ENCODE peak calls at places on chromosomes 4 and X, in four cellular contexts. One of them, this sample, is unnamed.

GRCh38 chr4:107247738-107248137 is 211.6 kb upstream of the DKK2 start:
- DNase-seq in HCT116: no peak
- DNase-seq in endodermal cell: no peak
- DNase-seq in MM.1S: no peak
- DNase-seq in this sample: no peak

GRCh38 chr4:76894537-76894936 is 3.4 kb downstream of the SOWAHB start:
- DNase-seq in HCT116: no peak
- DNase-seq in endodermal cell: no peak
- DNase-seq in MM.1S: no peak
- DNase-seq in this sample: no peak

GRCh38 chrX:23907106-23907495 is 637 bp downstream of the APOO start:
- DNase-seq in endodermal cell: no peak
- DNase-seq in HCT116: no peak
- DNase-seq in MM.1S: peak
- DNase-seq in this sample: no peak

GRCh38 chr4:169385356-169385755 is 114.6 kb upstream of the SH3RF1 start:
- DNase-seq in endodermal cell: no peak
- DNase-seq in MM.1S: no peak
- DNase-seq in HCT116: no peak
- DNase-seq in this sample: peak

GRCh38 chrX:39857780-39858179 is 240.0 kb downstream of the BCOR start:
- DNase-seq in MM.1S: no peak
- DNase-seq in HCT116: no peak
- DNase-seq in endodermal cell: no peak
- DNase-seq in this sample: no peak

GRCh38 chr4:57916479-57916878 is 806.3 kb upstream of the IGFBP7 start:
- DNase-seq in endodermal cell: no peak
- DNase-seq in MM.1S: no peak
- DNase-seq in HCT116: no peak
- DNase-seq in this sample: no peak

GRCh38 chr4:143084566-143084965 is 100.2 kb upstream of the USP38 start:
- DNase-seq in endodermal cell: peak
- DNase-seq in MM.1S: no peak
- DNase-seq in HCT116: no peak
- DNase-seq in this sample: no peak

GRCh38 chr4:48197643-48198237 is 63.7 kb upstream of the TXK start:
- DNase-seq in MM.1S: no peak
- DNase-seq in endodermal cell: no peak
- DNase-seq in HCT116: no peak
- DNase-seq in this sample: no peak

GRCh38 chrX:131841496-131842410 is 181.3 kb upstream of the STK26 start:
- DNase-seq in endodermal cell: peak
- DNase-seq in MM.1S: peak
- DNase-seq in HCT116: peak
- DNase-seq in this sample: no peak

GRCh38 chr4:58849026-58849425 is 1738.8 kb upstream of the IGFBP7 start:
- DNase-seq in endodermal cell: no peak
- DNase-seq in HCT116: no peak
- DNase-seq in MM.1S: no peak
- DNase-seq in this sample: no peak

GRCh38 chr4:141375855-141376254 is 155.2 kb downstream of the ZNF330 start:
- DNase-seq in endodermal cell: peak
- DNase-seq in HCT116: peak
- DNase-seq in MM.1S: no peak
- DNase-seq in this sample: no peak

GRCh38 chr4:127482049-127482448 is 150.7 kb upstream of the INTU start:
- DNase-seq in endodermal cell: no peak
- DNase-seq in HCT116: no peak
- DNase-seq in MM.1S: no peak
- DNase-seq in this sample: no peak

GRCh38 chr4:1722551-1723071 is 1.3 kb downstream of the TACC3 start:
- DNase-seq in MM.1S: no peak
- DNase-seq in endodermal cell: no peak
- DNase-seq in HCT116: no peak
- DNase-seq in this sample: no peak
- H3K4me3 ChIP-seq in MM.1S: peak
- H3K4me3 ChIP-seq in endodermal cell: peak
- H3K4me3 ChIP-seq in HCT116: peak
- H3K4me3 ChIP-seq in this sample: peak

GRCh38 chr4:15652191-15652590 is 3.0 kb downstream of the FBXL5 start:
- DNase-seq in MM.1S: no peak
- DNase-seq in HCT116: no peak
- DNase-seq in endodermal cell: no peak
- DNase-seq in this sample: no peak
- H3K9ac ChIP-seq in MM.1S: no peak
- H3K9ac ChIP-seq in HCT116: no peak
- H3K9ac ChIP-seq in endodermal cell: no peak
- H3K9ac ChIP-seq in this sample: no peak

GRCh38 chr4:153206534-153206933 is 2.3 kb downstream of the TRIM2 start:
- DNase-seq in HCT116: no peak
- DNase-seq in MM.1S: no peak
- DNase-seq in endodermal cell: peak
- DNase-seq in this sample: no peak
- H3K4me3 ChIP-seq in HCT116: no peak
- H3K4me3 ChIP-seq in MM.1S: no peak
- H3K4me3 ChIP-seq in endodermal cell: peak
- H3K4me3 ChIP-seq in this sample: no peak

GRCh38 chr4:155639674-155640529 is 26.7 kb upstream of the GUCY1A1 start:
- DNase-seq in HCT116: no peak
- DNase-seq in endodermal cell: no peak
- DNase-seq in MM.1S: peak
- DNase-seq in this sample: no peak

GRCh38 chr4:155638195-155638960 is 28.3 kb upstream of the GUCY1A1 start:
- DNase-seq in endodermal cell: no peak
- DNase-seq in MM.1S: no peak
- DNase-seq in HCT116: no peak
- DNase-seq in this sample: no peak

GRCh38 chr4:155643087-155643486 is 23.6 kb upstream of the GUCY1A1 start:
- DNase-seq in HCT116: no peak
- DNase-seq in MM.1S: no peak
- DNase-seq in endodermal cell: no peak
- DNase-seq in this sample: no peak
- H3K9ac ChIP-seq in HCT116: no peak
- H3K9ac ChIP-seq in MM.1S: no peak
- H3K9ac ChIP-seq in endodermal cell: no peak
- H3K9ac ChIP-seq in this sample: no peak

GRCh38 chrX:114584434-114584943 is 603 bp downstream of the HTR2C start:
- DNase-seq in MM.1S: no peak
- DNase-seq in HCT116: no peak
- DNase-seq in endodermal cell: peak
- DNase-seq in this sample: no peak
- H3K4me3 ChIP-seq in MM.1S: no peak
- H3K4me3 ChIP-seq in HCT116: no peak
- H3K4me3 ChIP-seq in endodermal cell: peak
- H3K4me3 ChIP-seq in this sample: no peak

DNA sequence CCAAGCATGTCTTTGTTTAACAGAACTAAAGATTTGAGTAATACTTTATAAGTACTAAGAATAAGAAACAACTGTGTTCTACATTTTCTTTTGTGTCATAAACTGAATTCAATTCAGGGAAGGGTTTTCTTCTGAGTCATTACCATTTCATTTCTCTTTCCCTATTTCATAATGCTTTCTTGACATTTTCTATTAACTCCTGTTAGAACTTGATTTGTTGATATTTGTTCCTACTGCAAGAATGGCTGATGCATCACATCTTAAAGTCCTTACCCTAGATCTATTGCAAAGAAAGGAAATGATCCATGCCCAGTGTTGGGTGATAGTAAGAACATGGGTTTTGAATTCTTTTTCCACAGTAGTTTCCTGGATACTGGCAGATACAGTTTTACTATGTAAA is 127.5 kb upstream of the FAT4 start:
- DNase-seq in HCT116: no peak
- DNase-seq in MM.1S: no peak
- DNase-seq in endodermal cell: no peak
- DNase-seq in this sample: no peak
- H3K9ac ChIP-seq in HCT116: no peak
- H3K9ac ChIP-seq in MM.1S: no peak
- H3K9ac ChIP-seq in endodermal cell: no peak
- H3K9ac ChIP-seq in this sample: no peak

GRCh38 chr4:128879971-128880370 is 70.5 kb downstream of the JADE1 start:
- DNase-seq in HCT116: no peak
- DNase-seq in MM.1S: no peak
- DNase-seq in endodermal cell: no peak
- DNase-seq in this sample: no peak
- H3K4me3 ChIP-seq in HCT116: no peak
- H3K4me3 ChIP-seq in MM.1S: no peak
- H3K4me3 ChIP-seq in endodermal cell: no peak
- H3K4me3 ChIP-seq in this sample: no peak

DNA sequence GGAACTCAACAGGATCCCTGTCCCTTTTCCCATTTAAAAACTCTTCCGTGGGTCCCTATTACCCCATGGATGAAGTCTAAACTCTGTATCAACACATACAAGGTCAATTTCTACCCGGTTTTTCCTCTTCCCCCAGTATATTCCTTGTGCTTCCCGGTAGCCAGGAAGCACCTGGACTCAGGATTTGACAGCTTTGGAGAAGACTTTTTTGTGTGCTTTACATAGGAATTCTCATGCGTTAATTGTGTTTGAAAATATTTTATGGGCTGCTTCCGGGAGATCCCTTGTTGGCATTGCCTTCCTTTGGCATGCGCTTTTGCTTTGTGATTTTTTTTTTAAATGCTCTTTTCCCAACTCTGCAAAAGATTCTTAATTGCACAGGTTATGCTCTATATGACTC is 7.2 kb downstream of the SMS start:
- DNase-seq in HCT116: no peak
- DNase-seq in endodermal cell: peak
- DNase-seq in MM.1S: no peak
- DNase-seq in this sample: no peak
- H3K9ac ChIP-seq in HCT116: no peak
- H3K9ac ChIP-seq in endodermal cell: no peak
- H3K9ac ChIP-seq in MM.1S: no peak
- H3K9ac ChIP-seq in this sample: no peak

GRCh38 chr4:13481569-13481968 is 2.6 kb downstream of the RAB28 start:
- DNase-seq in endodermal cell: no peak
- DNase-seq in HCT116: no peak
- DNase-seq in MM.1S: no peak
- DNase-seq in this sample: no peak
- H3K4me3 ChIP-seq in endodermal cell: peak
- H3K4me3 ChIP-seq in HCT116: no peak
- H3K4me3 ChIP-seq in MM.1S: no peak
- H3K4me3 ChIP-seq in this sample: peak

This sample was measured in SK-N-MC.